ENCODE peak calls at places on chromosomes 5 and 9, in six cellular contexts. E is CD8-positive, alpha-beta T cell; H is AG09309; T is H9; I is CD4-positive, alpha-beta T cell; M is WERI-Rb-1. Q is an unnamed sample.

GRCh38 chr5:53130206-53130605 is 20.6 kb upstream of the MOCS2 start:
- DNase-seq in H (no peak), E (no peak), T (no peak), M (no peak), I (no peak), Q (no peak)

GRCh38 chr9:79807966-79808365 is 236.2 kb downstream of the TLE4 start:
- DNase-seq in I (no peak), M (peak; percentile 32), E (no peak), H (no peak), T (no peak), Q (no peak)

GRCh38 chr5:132464155-132464939 is 26.2 kb downstream of the IRF1 start:
- DNase-seq in M (peak; percentile 41), I (no peak), E (peak; percentile 55), H (no peak), T (no peak), Q (no peak)

GRCh38 chr5:146717951-146718350 is 160.6 kb downstream of the PPP2R2B start:
- DNase-seq in I (no peak), M (no peak), T (no peak), E (no peak), H (no peak), Q (no peak)

GRCh38 chr9:75889977-75890540 is 414 bp upstream of the PCSK5 start:
- DNase-seq in I (peak; percentile 1), M (peak; percentile 16), E (peak; percentile 24), T (no peak), H (no peak), Q (no peak)

GRCh38 chr5:53249529-53249928 is 140.0 kb upstream of the MOCS2 start:
- DNase-seq in I (no peak), H (peak; percentile 93), T (no peak), E (no peak), M (no peak), Q (no peak)

GRCh38 chr5:31119938-31120641 is 73.4 kb upstream of the CDH6 start:
- DNase-seq in I (no peak), M (no peak), H (no peak), E (no peak), T (no peak), Q (no peak)

GRCh38 chr9:15221746-15222145 is 85.3 kb downstream of the TTC39B start:
- DNase-seq in H (peak; percentile 66), T (no peak), I (no peak), E (no peak), M (no peak), Q (no peak)

GRCh38 chr9:70136632-70137031 is 93.0 kb downstream of the MAMDC2 start:
- DNase-seq in M (no peak), E (no peak), H (peak; percentile 37), T (no peak), I (no peak), Q (no peak)

GRCh38 chr5:130571076-130571475 is 594.0 kb downstream of the HINT1 start:
- DNase-seq in I (no peak), H (no peak), E (no peak), T (no peak), M (no peak), Q (no peak)

GRCh38 chr9:87816041-87816440 is 66.6 kb upstream of the SPATA31E1 start:
- DNase-seq in I (no peak), H (no peak), T (no peak), E (no peak), M (no peak), Q (no peak)

GRCh38 chr5:68343421-68343826 is 127.9 kb downstream of the PIK3R1 start:
- DNase-seq in I (no peak), M (no peak), T (no peak), E (no peak), H (no peak), Q (no peak)

GRCh38 chr9:100586093-100586492 is 8.2 kb downstream of the CAVIN4 start:
- DNase-seq in T (no peak), H (no peak), E (no peak), I (no peak), M (no peak), Q (no peak)

GRCh38 chr5:100797863-100798262 is 105.2 kb downstream of the ST8SIA4 start:
- DNase-seq in I (no peak), T (no peak), M (no peak), E (no peak), H (no peak), Q (no peak)

GRCh38 chr9:18684608-18685317 is 210.8 kb downstream of the ADAMTSL1 start:
- DNase-seq in T (no peak), E (no peak), I (no peak), H (no peak), M (no peak), Q (no peak)

GRCh38 chr5:44294492-44294891 is 94.7 kb downstream of the FGF10 start:
- DNase-seq in E (no peak), I (no peak), M (no peak), T (no peak), H (no peak), Q (no peak)

GRCh38 chr9:117334101-117334500 is 80.8 kb downstream of the ASTN2 start:
- DNase-seq in H (no peak), E (no peak), I (no peak), T (no peak), M (no peak), Q (no peak)

GRCh38 chr5:109907189-109907588 is 217.5 kb downstream of the MAN2A1 start:
- DNase-seq in M (no peak), H (no peak), T (no peak), E (no peak), I (no peak), Q (no peak)

GRCh38 chr5:146699729-146700430 is 178.7 kb downstream of the PPP2R2B start:
- DNase-seq in E (no peak), I (no peak), M (no peak), H (no peak), T (no peak), Q (no peak)

GRCh38 chr5:157511656-157512644 is 51.9 kb downstream of the NIPAL4 start:
- DNase-seq in T (no peak), M (no peak), I (no peak), E (no peak), H (peak; percentile 93), Q (no peak)

GRCh38 chr5:39021413-39021812 is 52.8 kb downstream of the RICTOR start:
- DNase-seq in I (no peak), M (no peak), H (no peak), T (peak; percentile 46), E (no peak), Q (no peak)

GRCh38 chr9:79224672-79225433 is 346.9 kb upstream of the TLE4 start:
- DNase-seq in M (no peak), H (peak; percentile 72), T (no peak), E (no peak), I (no peak), Q (no peak)

GRCh38 chr5:159783731-159784247 is 132.5 kb upstream of the ADRA1B start:
- DNase-seq in E (no peak), T (no peak), I (no peak), M (no peak), H (no peak), Q (no peak)

GRCh38 chr9:3903273-3903672 is 377.5 kb upstream of the RFX3 start:
- DNase-seq in M (no peak), E (no peak), H (no peak), T (no peak), I (no peak), Q (no peak)

GRCh38 chr9:89842267-89842768 is 237.5 kb downstream of the GADD45G start:
- DNase-seq in M (no peak), E (no peak), I (no peak), H (no peak), T (no peak), Q (no peak)

GRCh38 chr5:66436721-66437120 is 159.5 kb upstream of the MAST4 start:
- DNase-seq in T (peak; percentile 59), I (no peak), E (no peak), H (no peak), M (peak; percentile 20), Q (no peak)

GRCh38 chr5:154421868-154422267 is 23.9 kb upstream of the SAP30L start:
- DNase-seq in H (no peak), T (peak; percentile 51), E (no peak), I (no peak), M (peak; percentile 61), Q (no peak)

GRCh38 chr5:14213813-14214585 is 70.9 kb downstream of the TRIO start:
- DNase-seq in E (no peak), T (no peak), M (no peak), H (no peak), I (no peak), Q (no peak)

GRCh38 chr5:58891072-58891970 is 308.4 kb downstream of the RAB3C start:
- DNase-seq in M (peak; percentile 80), T (peak; percentile 67), E (peak; percentile 48), I (peak; percentile 59), H (peak; percentile 27), Q (no peak)

GRCh38 chr5:132418876-132419275 is 49.4 kb downstream of the SLC22A5 start:
- DNase-seq in M (no peak), E (no peak), I (no peak), H (no peak), T (no peak), Q (no peak)

GRCh38 chr9:79984429-79985067 is 412.8 kb downstream of the TLE4 start:
- DNase-seq in H (no peak), E (no peak), T (no peak), I (no peak), M (no peak), Q (no peak)

GRCh38 chr5:57277085-57277484 is 103.2 kb downstream of the GPBP1 start:
- DNase-seq in T (no peak), E (no peak), I (no peak), H (no peak), M (no peak), Q (no peak)
- TF ChIP-seq CTCF in T (peak; percentile 60), E (no peak), I (no peak), H (peak; percentile 25), M (no peak), Q (peak; percentile 63)

GRCh38 chr5:107439832-107440231 is 230.9 kb downstream of the EFNA5 start:
- DNase-seq in H (no peak), M (no peak), I (no peak), E (no peak), T (no peak), Q (no peak)
- TF ChIP-seq CTCF in H (no peak), M (no peak), I (no peak), E (no peak), T (no peak), Q (no peak)

GRCh38 chr9:107852891-107853290 is 363.3 kb upstream of the KLF4 start:
- DNase-seq in M (no peak), I (no peak), H (no peak), E (no peak), T (no peak), Q (no peak)

GRCh38 chr9:107858260-107858659 is 368.7 kb upstream of the KLF4 start:
- DNase-seq in T (no peak), H (no peak), M (no peak), I (no peak), E (no peak), Q (no peak)

GRCh38 chr9:107855164-107855563 is 365.6 kb upstream of the KLF4 start:
- DNase-seq in E (no peak), M (no peak), I (no peak), H (no peak), T (no peak), Q (no peak)

GRCh38 chr9:107853461-107853860 is 363.9 kb upstream of the KLF4 start:
- DNase-seq in E (no peak), H (no peak), I (no peak), T (no peak), M (no peak), Q (no peak)

GRCh38 chr9:107856633-107857032 is 367.1 kb upstream of the KLF4 start:
- DNase-seq in T (no peak), M (no peak), H (no peak), I (no peak), E (no peak), Q (no peak)
- TF ChIP-seq CTCF in T (no peak), M (no peak), H (no peak), I (no peak), E (no peak), Q (no peak)

GRCh38 chr9:1726993-1727759 is 288.0 kb upstream of the SMARCA2 start:
- DNase-seq in E (no peak), M (no peak), H (no peak), T (peak; percentile 45), I (no peak), Q (no peak)
- TF ChIP-seq CTCF in E (peak; percentile 20), M (peak; percentile 34), H (no peak), T (peak; percentile 74), I (no peak), Q (peak; percentile 51)

Q was measured in type B pancreatic cell.